ENCODE peak calls at places on chromosome 7, in four cellular contexts. T is GM12878, J is WTC11, I is K562. O is an unnamed sample.

GRCh38 chr7:151167197-151167911 is at the start of gene GBX1:
- DNase-seq in T (no peak), J (peak; percentile 53), I (peak; percentile 71), O (no peak)

GRCh38 chr7:96040250-96040772 is 268.0 kb downstream of the DYNC1I1 start:
- DNase-seq in T (no peak), J (no peak), I (no peak), O (no peak)

GRCh38 chr7:3002631-3003030 is 41.0 kb downstream of the CARD11 start:
- DNase-seq in T (no peak), J (no peak), I (no peak), O (no peak)

GRCh38 chr7:40843338-40844026 is 708.7 kb downstream of the SUGCT start:
- DNase-seq in T (no peak), J (no peak), I (no peak), O (no peak)

GRCh38 chr7:48087349-48087748 is 1.7 kb upstream of the UPP1 start:
- DNase-seq in T (peak; percentile 41), J (no peak), I (no peak), O (no peak)

GRCh38 chr7:152363798-152364197 is 72.0 kb downstream of the KMT2C start:
- DNase-seq in T (no peak), J (no peak), I (no peak), O (no peak)

GRCh38 chr7:45451636-45452035 is 122.5 kb upstream of the ADCY1 start:
- DNase-seq in T (no peak), J (no peak), I (no peak), O (no peak)

GRCh38 chr7:11427686-11428273 is 404.2 kb downstream of the THSD7A start:
- DNase-seq in T (no peak), J (no peak), I (peak; percentile 31), O (peak; percentile 27)

GRCh38 chr7:18361756-18362155 is 133.8 kb upstream of the HDAC9 start:
- DNase-seq in T (no peak), J (peak; percentile 68), I (no peak), O (no peak)

GRCh38 chr7:30699706-30700495 is 17.6 kb upstream of the CRHR2 start:
- DNase-seq in T (no peak), J (peak; percentile 55), I (no peak), O (no peak)
- TF ChIP-seq CBFB in T (no peak), J (no peak), I (no peak), O (no peak)

GRCh38 chr7:158407581-158408331 is 179.9 kb downstream of the PTPRN2 start:
- DNase-seq in T (no peak), J (no peak), I (peak; percentile 38), O (peak; percentile 55)
- TF ChIP-seq CTCF in T (peak; percentile 17), J (no peak), I (peak; percentile 64), O (peak; percentile 72)

GRCh38 chr7:106757846-106758245 is 96.9 kb upstream of the CCDC71L start:
- DNase-seq in T (no peak), J (no peak), I (no peak), O (no peak)
- TF ChIP-seq CBFB in T (no peak), J (no peak), I (no peak), O (no peak)

GRCh38 chr7:1386623-1387220 is 72.5 kb downstream of the MICALL2 start:
- DNase-seq in T (no peak), J (no peak), I (no peak), O (no peak)
- TF ChIP-seq CTCF in T (no peak), J (no peak), I (no peak), O (no peak)

GRCh38 chr7:89606479-89606878 is 547.8 kb upstream of the STEAP1 start:
- DNase-seq in T (no peak), J (no peak), I (no peak), O (no peak)

GRCh38 chr7:89605362-89605761 is 548.9 kb upstream of the STEAP1 start:
- DNase-seq in T (no peak), J (no peak), I (no peak), O (no peak)

GRCh38 chr7:89602984-89603383 is 551.3 kb upstream of the STEAP1 start:
- DNase-seq in T (no peak), J (no peak), I (no peak), O (no peak)

GRCh38 chr7:89607797-89608196 is 546.5 kb upstream of the STEAP1 start:
- DNase-seq in T (no peak), J (no peak), I (no peak), O (no peak)
- TF ChIP-seq CBFB in T (no peak), J (no peak), I (no peak), O (no peak)

GRCh38 chr7:101244385-101245146 is at the start of gene FIS1:
- DNase-seq in T (peak; percentile 68), J (peak; percentile 95), I (peak; percentile 90), O (peak; percentile 81)
- TF ChIP-seq CTCF in T (peak; percentile 89), J (peak; percentile 47), I (peak; percentile 97), O (peak; percentile 96)

GRCh38 chr7:117274951-117275350 is 47.9 kb downstream of the WNT2 start:
- DNase-seq in T (no peak), J (no peak), I (no peak), O (no peak)
- TF ChIP-seq CBFB in T (no peak), J (no peak), I (no peak), O (no peak)

GRCh38 chr7:50155755-50156154 is 62.7 kb upstream of the ZPBP start:
- DNase-seq in T (no peak), J (no peak), I (no peak), O (no peak)

GRCh38 chr7:50159154-50159553 is 66.1 kb upstream of the ZPBP start:
- DNase-seq in T (no peak), J (no peak), I (no peak), O (no peak)

GRCh38 chr7:50156746-50157145 is 63.7 kb upstream of the ZPBP start:
- DNase-seq in T (no peak), J (no peak), I (no peak), O (no peak)

GRCh38 chr7:50153141-50153540 is 60.1 kb upstream of the ZPBP start:
- DNase-seq in T (no peak), J (no peak), I (no peak), O (no peak)

DNA sequence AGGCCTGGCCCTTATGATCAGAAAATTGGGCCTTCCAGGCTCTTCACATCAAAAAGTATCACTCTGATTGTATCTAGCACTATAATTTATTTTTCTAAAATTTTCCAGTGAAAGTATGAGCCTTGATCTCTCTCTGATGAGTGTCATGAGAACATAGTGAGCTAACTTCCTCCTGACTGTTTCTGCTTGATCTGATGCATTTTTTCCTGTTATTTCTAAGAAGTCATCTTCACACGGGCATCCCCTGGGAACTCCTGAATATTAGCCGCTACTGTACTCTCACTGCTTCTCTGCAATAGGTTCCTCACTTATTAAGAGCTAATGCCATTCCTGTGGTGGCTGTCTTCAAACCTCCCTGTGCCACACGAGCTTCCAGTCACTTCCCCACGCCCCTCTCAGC is 63.1 kb upstream of the ZPBP start:
- DNase-seq in T (no peak), J (no peak), I (no peak), O (no peak)
- TF ChIP-seq CTCF in T (no peak), J (no peak), I (no peak), O (no peak)

DNA sequence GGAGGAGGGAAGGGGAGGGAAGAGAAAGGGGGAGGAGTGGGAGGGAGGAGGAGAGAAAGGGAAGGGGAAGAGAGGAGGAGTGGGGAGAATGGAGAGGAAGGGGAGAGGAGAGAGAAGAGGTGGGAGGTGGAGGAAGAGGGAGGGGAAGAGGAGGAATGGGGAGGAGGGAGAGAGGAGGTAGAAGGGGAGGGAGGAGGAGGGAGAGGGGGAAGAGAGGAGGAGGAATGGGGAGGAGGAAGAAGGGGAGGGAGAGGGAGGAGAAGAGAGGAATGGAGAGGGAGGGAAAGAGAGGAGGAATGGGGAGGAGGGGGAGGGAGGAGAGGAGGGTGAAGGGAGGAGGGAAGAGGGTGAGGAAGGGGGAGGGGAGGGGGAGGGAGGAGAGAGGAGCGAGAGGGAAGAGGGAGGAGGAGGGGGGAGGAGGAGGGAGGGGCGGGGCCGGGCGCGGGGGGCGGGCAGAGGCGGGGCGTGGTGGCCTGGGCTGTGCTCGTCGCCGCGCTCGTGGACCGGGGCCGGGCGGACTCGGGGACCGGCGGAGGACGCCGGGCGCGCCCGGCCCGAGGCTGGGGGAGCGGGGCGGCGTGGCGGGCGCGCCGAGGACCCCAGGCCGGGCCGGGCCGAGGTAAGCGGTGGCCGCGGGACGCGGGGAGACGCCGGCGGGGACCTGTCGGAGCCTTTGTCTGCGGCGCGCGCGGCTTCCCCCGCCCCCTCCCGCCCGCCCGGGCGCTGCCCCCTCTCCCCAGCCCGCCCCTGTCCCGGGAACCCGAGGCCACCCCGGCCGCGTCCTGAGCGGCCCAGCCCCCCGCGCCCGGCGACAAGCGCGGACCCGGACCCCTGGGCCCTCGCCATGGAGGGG is at the start of gene SLC29A4:
- DNase-seq in T (no peak), J (no peak), I (peak; percentile 73), O (no peak)
- TF ChIP-seq CBFB in T (no peak), J (no peak), I (no peak), O (no peak)